ENCODE peak calls at places on chromosomes 12 and 14, in eight cellular contexts. A is thoracic aorta; W is stomach; L is upper lobe of right lung; K is body of pancreas; U is CD8-positive, alpha-beta T cell; J is ovary; G is transverse colon. R is an unnamed sample.

GRCh38 chr12:31922341-31923062 is 36.7 kb upstream of the RESF1 start:
- DNase-seq in A (no peak), W (no peak), L (no peak), K (no peak), U (no peak), J (no peak), G (no peak), R (no peak)

GRCh38 chr12:98533723-98534251 is 18.4 kb downstream of the TMPO start:
- DNase-seq in A (no peak), W (no peak), L (no peak), K (no peak), U (no peak), J (no peak), G (no peak), R (no peak)

GRCh38 chr12:118326971-118327370 is 45.7 kb downstream of the TAOK3 start:
- DNase-seq in A (no peak), W (no peak), L (no peak), K (no peak), U (no peak), J (no peak), G (no peak), R (no peak)

GRCh38 chr14:21023817-21024667 is 819 bp downstream of the NDRG2 start:
- DNase-seq in A (no peak), W (peak; percentile 35), L (no peak), K (peak; percentile 39), U (no peak), J (no peak), G (peak; percentile 47), R (no peak)

GRCh38 chr14:101623685-101624444 is 62.6 kb downstream of the DIO3 start:
- DNase-seq in A (no peak), W (no peak), L (no peak), K (no peak), U (no peak), J (no peak), G (no peak), R (no peak)

GRCh38 chr14:95547272-95547625 is 12.4 kb downstream of the GLRX5 start:
- DNase-seq in A (no peak), W (no peak), L (no peak), K (no peak), U (no peak), J (no peak), G (no peak), R (no peak)

GRCh38 chr14:95071649-95072256 is 85.6 kb downstream of the DICER1 start:
- DNase-seq in A (no peak), W (no peak), L (no peak), K (no peak), U (no peak), J (no peak), G (no peak), R (no peak)

GRCh38 chr12:30457621-30458289 is 237.9 kb downstream of the IPO8 start:
- DNase-seq in A (no peak), W (no peak), L (no peak), K (no peak), U (no peak), J (no peak), G (no peak), R (no peak)

GRCh38 chr14:89262041-89262440 is 155.0 kb downstream of the FOXN3 start:
- DNase-seq in A (no peak), W (no peak), L (no peak), K (no peak), U (no peak), J (no peak), G (no peak), R (no peak)

GRCh38 chr12:31859232-31859977 is 99.8 kb upstream of the RESF1 start:
- DNase-seq in A (no peak), W (no peak), L (no peak), K (no peak), U (no peak), J (no peak), G (peak; percentile 8), R (no peak)

GRCh38 chr12:103833891-103834290 is 7.1 kb downstream of the NT5DC3 start:
- DNase-seq in A (no peak), W (no peak), L (no peak), K (no peak), U (no peak), J (no peak), G (no peak), R (no peak)

GRCh38 chr14:26833777-26834176 is 235.9 kb upstream of the NOVA1 start:
- DNase-seq in A (no peak), W (no peak), L (no peak), K (no peak), U (no peak), J (no peak), G (no peak), R (no peak)

GRCh38 chr14:68395585-68395984 is 397.3 kb downstream of the ZFP36L1 start:
- DNase-seq in A (peak; percentile 51), W (no peak), L (no peak), K (no peak), U (no peak), J (peak; percentile 77), G (no peak), R (peak; percentile 26)

GRCh38 chr14:102777711-102778615 is 714 bp downstream of the TRAF3 start:
- DNase-seq in A (no peak), W (no peak), L (peak; percentile 71), K (peak; percentile 36), U (peak; percentile 23), J (no peak), G (peak; percentile 26), R (no peak)

GRCh38 chr14:54582334-54582733 is 15.4 kb downstream of the SAMD4A start:
- DNase-seq in A (no peak), W (no peak), L (no peak), K (no peak), U (no peak), J (no peak), G (no peak), R (no peak)

GRCh38 chr12:11133162-11133561 is 1.3 kb downstream of the TAS2R30 start:
- DNase-seq in A (no peak), W (no peak), L (no peak), K (no peak), U (no peak), J (no peak), G (no peak), R (no peak)

GRCh38 chr14:19874842-19875241 is at the start of gene OR4K2:
- DNase-seq in A (no peak), W (no peak), L (no peak), K (no peak), U (no peak), J (no peak), G (no peak), R (no peak)

GRCh38 chr14:70909788-70910614 is 2.7 kb downstream of the PCNX1 start:
- DNase-seq in A (no peak), W (no peak), L (no peak), K (no peak), U (no peak), J (no peak), G (no peak), R (no peak)

GRCh38 chr12:27549801-27550652 is 26.0 kb downstream of the PPFIBP1 start:
- DNase-seq in A (peak; percentile 68), W (peak; percentile 81), L (peak; percentile 75), K (peak; percentile 91), U (no peak), J (peak; percentile 96), G (peak; percentile 74), R (peak; percentile 93)

DNA sequence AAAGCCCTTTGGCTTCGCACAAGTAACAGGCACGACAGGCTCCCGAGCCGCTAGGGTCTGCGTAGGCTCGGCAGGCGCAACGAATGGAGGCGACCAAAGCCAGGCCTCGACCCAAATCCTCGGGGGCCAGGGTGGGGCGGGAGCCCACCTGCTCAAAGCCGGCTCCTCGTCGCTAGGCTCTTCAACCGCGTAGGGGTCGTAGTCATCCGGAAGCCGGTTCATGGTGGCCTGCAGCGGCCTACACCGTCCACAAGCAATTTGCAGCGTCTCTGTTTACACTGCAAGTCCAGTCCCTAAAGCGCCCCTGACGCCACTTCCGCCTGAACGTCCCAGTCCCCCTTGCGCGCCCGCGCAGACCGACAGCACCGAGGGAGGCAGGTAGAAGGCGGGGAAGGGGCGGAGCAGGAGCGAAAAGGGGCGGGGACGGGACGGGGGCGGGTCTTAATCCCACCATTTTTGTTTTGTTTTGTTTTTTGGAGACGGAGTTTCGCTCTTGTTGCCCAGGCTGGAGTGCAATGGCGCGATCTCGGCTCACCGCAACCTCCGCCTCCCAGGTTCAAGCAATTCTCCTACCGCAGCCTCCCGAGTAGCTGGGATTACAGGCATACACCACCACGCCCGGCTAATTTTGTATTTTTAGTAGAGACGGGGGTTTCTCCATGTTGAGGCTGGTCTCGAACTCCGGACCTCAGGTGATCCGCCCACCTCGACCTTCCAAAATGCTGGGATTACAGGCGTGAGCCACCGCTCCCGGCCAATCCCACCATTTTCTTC is at the start of gene EAPP:
- DNase-seq in A (peak; percentile 94), W (peak; percentile 99), L (peak; percentile 100), K (peak; percentile 99), U (peak; percentile 95), J (peak; percentile 98), G (peak; percentile 99), R (peak; percentile 99)
- TF ChIP-seq CTCF in A (no peak), W (no peak), L (no peak), K (no peak), U (no peak), J (no peak), G (peak; percentile 42), R (no peak)

GRCh38 chr14:104895207-104895785 is 29.4 kb upstream of the PLD4 start:
- DNase-seq in A (no peak), W (peak; percentile 42), L (no peak), K (peak; percentile 40), U (peak; percentile 7), J (no peak), G (no peak), R (no peak)
- H3K4me3 ChIP-seq in A (no peak overlapping the region), W (no peak overlapping the region), L (no peak overlapping the region), K (no peak overlapping the region), U (no peak overlapping the region), J (no peak overlapping the region), G (no peak overlapping the region), R (no peak overlapping the region)

GRCh38 chr12:106300761-106301160 is 1.8 kb upstream of the TCP11L2 start:
- DNase-seq in A (no peak), W (no peak), L (no peak), K (no peak), U (no peak), J (no peak), G (no peak), R (no peak)

GRCh38 chr12:106303202-106303820 is 778 bp downstream of the TCP11L2 start:
- DNase-seq in A (peak; percentile 74), W (peak; percentile 81), L (peak; percentile 93), K (peak; percentile 89), U (peak; percentile 94), J (peak; percentile 91), G (peak; percentile 87), R (peak; percentile 78)

GRCh38 chr12:106301241-106301610 is 1.3 kb upstream of the TCP11L2 start:
- DNase-seq in A (no peak), W (no peak), L (no peak), K (no peak), U (no peak), J (no peak), G (no peak), R (no peak)

GRCh38 chr12:106302401-106303201 is at the start of gene TCP11L2:
- DNase-seq in A (peak; percentile 61), W (peak; percentile 91), L (peak; percentile 94), K (peak; percentile 91), U (peak; percentile 92), J (peak; percentile 90), G (peak; percentile 92), R (peak; percentile 93)

GRCh38 chr12:106301611-106302321 is 767 bp upstream of the TCP11L2 start:
- DNase-seq in A (peak; percentile 19), W (peak; percentile 95), L (peak; percentile 80), K (peak; percentile 86), U (peak; percentile 68), J (peak; percentile 56), G (peak; percentile 88), R (peak; percentile 51)
- H3K4me1 ChIP-seq in A (peaks cover 40% of the 10 kb centered on the region), W (peaks cover 35% of the 10 kb centered on the region), L (peaks cover 37% of the 10 kb centered on the region), K (peaks cover 29% of the 10 kb centered on the region), U (peaks cover 44% of the 10 kb centered on the region), J (peaks cover 7% of the 10 kb centered on the region), G (peaks cover 59% of the 10 kb centered on the region), R (peaks cover 23% of the 10 kb centered on the region)

GRCh38 chr14:104157303-104157928 is 19.0 kb downstream of the KIF26A start:
- DNase-seq in A (no peak), W (no peak), L (no peak), K (no peak), U (no peak), J (no peak), G (no peak), R (no peak)
- TF ChIP-seq CTCF in A (no peak), W (no peak), L (no peak), K (no peak), U (no peak), J (no peak), G (peak; percentile 22), R (no peak)